ENCODE peak calls at places on chromosome 5, in six cellular contexts. A, N, P, F, C and L are unnamed samples.

GRCh38 chr5:39175273-39175955 is 43.9 kb downstream of the FYB1 start:
- DNase-seq in A (no peak), F (no peak), N (no peak), P (no peak), C (no peak), L (no peak)

GRCh38 chr5:1144638-1145396 is 33.0 kb upstream of the SLC12A7 start:
- DNase-seq in N (no peak), F (no peak), A (no peak), C (no peak), P (no peak), L (no peak)

GRCh38 chr5:1167728-1168709 is 33.4 kb upstream of the SLC6A19 start:
- DNase-seq in A (peak), N (peak), C (peak), P (peak), F (peak), L (peak)

GRCh38 chr5:93884254-93884653 is 142.9 kb upstream of the POU5F2 start:
- DNase-seq in F (no peak), C (no peak), A (no peak), P (no peak), N (no peak), L (no peak)

GRCh38 chr5:158431369-158432029 is 572.6 kb upstream of the CLINT1 start:
- DNase-seq in C (peak), A (no peak), N (peak), F (no peak), P (peak), L (peak)

GRCh38 chr5:170336065-170336464 is 38.5 kb upstream of the LCP2 start:
- DNase-seq in N (no peak), F (no peak), A (no peak), C (no peak), P (no peak), L (no peak)

GRCh38 chr5:89374144-89374784 is 491.3 kb upstream of the MEF2C start:
- DNase-seq in N (no peak), F (no peak), A (no peak), P (peak), C (peak), L (no peak)

GRCh38 chr5:43335681-43336080 is 22.5 kb upstream of the HMGCS1 start:
- DNase-seq in A (no peak), N (no peak), C (no peak), F (no peak), P (no peak), L (no peak)

GRCh38 chr5:135821061-135821781 is 13.2 kb upstream of the SLC25A48 start:
- DNase-seq in P (no peak), F (no peak), N (no peak), C (no peak), A (no peak), L (no peak)

GRCh38 chr5:18281947-18282557 is 647.8 kb downstream of the TAF11L14 start:
- DNase-seq in F (no peak), P (no peak), N (peak), A (no peak), C (peak), L (peak)

GRCh38 chr5:73519531-73520283 is 21.5 kb downstream of the BTF3 start:
- DNase-seq in P (peak), C (peak), N (no peak), F (peak), A (peak), L (peak)

GRCh38 chr5:146079695-146080361 is 25.5 kb downstream of the PLAC8L1 start:
- DNase-seq in A (no peak), P (no peak), F (no peak), N (no peak), C (peak), L (no peak)

GRCh38 chr5:78984020-78984610 is 995 bp downstream of the ARSB start:
- DNase-seq in C (peak), F (no peak), N (no peak), P (no peak), A (no peak), L (peak)

GRCh38 chr5:176697929-176698520 is 50.7 kb downstream of the TSPAN17 start:
- DNase-seq in P (no peak), F (no peak), A (no peak), N (no peak), C (no peak), L (no peak)

GRCh38 chr5:176697267-176697928 is 50.1 kb downstream of the TSPAN17 start:
- DNase-seq in P (no peak), F (no peak), C (no peak), N (no peak), A (no peak), L (no peak)

GRCh38 chr5:176702952-176703641 is 55.8 kb downstream of the TSPAN17 start:
- DNase-seq in N (no peak), P (no peak), F (no peak), C (no peak), A (no peak), L (no peak)

GRCh38 chr5:176704355-176704754 is 57.1 kb downstream of the TSPAN17 start:
- DNase-seq in N (no peak), A (no peak), F (no peak), P (no peak), C (no peak), L (no peak)

GRCh38 chr5:176700239-176700847 is 53.1 kb downstream of the TSPAN17 start:
- DNase-seq in N (no peak), C (no peak), P (no peak), F (no peak), A (no peak), L (no peak)
- TF ChIP-seq CTCF in N (peak), C (no peak), P (no peak), F (no peak), A (no peak), L (peak)

GRCh38 chr5:162231522-162231921 is 163.9 kb downstream of the GABRG2 start:
- DNase-seq in A (no peak), N (no peak), C (no peak), P (no peak), F (no peak), L (no peak)

GRCh38 chr5:162230348-162230747 is 162.8 kb downstream of the GABRG2 start:
- DNase-seq in N (no peak), P (no peak), A (no peak), F (no peak), C (no peak), L (no peak)

GRCh38 chr5:162221884-162222283 is 154.3 kb downstream of the GABRG2 start:
- DNase-seq in N (no peak), F (no peak), P (no peak), C (no peak), A (no peak), L (no peak)

DNA sequence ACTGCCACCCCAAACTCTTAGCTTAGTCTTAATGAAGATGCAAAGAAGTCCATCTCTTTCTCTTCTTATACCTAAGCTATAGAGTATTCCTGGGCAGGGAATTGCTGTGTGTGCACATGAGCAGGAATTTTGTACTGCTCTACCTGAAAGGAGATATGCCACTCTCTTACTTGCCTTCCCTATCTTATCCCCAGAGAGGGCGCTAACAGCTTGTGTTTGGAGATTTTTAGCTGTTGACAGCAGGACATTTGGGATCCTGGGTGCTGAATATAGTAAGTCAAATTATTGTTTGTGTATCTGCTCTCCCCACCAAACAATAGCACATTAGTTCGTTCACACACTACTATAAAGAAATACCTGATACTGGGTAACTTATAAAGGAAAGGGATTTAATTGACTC is 159.5 kb downstream of the GABRG2 start:
- DNase-seq in A (no peak), P (no peak), C (no peak), N (no peak), F (no peak), L (no peak)
- TF ChIP-seq CTCF in A (no peak), P (no peak), C (no peak), N (no peak), F (no peak), L (no peak)

GRCh38 chr5:150497274-150497988 is 10.5 kb upstream of the NDST1 start:
- DNase-seq in F (no peak), A (peak), C (peak), N (peak), P (no peak), L (no peak)
- TF ChIP-seq CTCF in F (no peak), A (no peak), C (no peak), N (no peak), P (no peak), L (no peak)

GRCh38 chr5:141196363-141196762 is 3.1 kb upstream of the PCDHB11 start:
- DNase-seq in A (no peak), P (no peak), C (no peak), N (no peak), F (no peak), L (no peak)

DNA sequence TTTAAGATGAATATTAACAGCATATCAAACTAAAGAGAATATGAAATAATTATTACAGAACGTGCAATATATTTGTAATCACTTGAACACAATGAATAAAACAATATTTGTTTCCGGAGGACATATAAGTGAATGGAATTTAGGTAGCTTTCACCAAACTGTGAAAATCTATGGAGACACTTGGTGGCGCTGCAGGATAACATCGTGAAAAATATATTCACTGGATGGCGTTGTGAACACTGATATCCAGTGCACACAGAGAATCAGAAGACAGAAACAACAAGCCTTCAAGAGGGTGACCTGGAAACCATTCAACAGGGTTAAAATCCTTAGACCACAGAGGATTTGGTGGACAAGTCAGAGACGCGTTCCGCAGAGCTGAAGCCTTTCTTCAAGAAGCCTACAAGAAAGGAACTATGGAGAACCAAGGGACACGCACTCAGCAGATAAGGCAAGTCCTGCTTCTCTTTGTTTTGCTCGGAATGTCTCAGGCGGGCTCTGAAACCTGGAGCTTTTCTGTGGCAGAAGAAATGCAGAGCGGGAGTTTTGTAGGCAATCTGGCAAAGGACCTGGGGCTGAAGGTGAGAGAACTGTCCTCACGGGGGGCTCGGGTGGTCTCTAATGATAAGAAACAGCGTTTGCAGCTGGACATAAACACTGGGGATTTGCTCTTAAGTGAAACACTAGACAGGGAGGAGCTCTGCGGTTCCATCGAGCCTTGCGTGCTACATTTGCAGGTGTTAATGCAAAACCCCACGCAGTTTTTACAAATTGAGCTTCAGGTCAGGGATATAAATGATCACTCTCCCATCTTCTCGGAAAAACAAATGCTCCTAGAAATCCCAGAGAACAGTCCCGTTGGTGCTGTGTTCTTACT is at the start of gene PCDHB11:
- DNase-seq in P (no peak), C (no peak), F (no peak), A (no peak), N (no peak), L (no peak)
- TF ChIP-seq CTCF in P (no peak), C (no peak), F (no peak), A (no peak), N (no peak), L (no peak)

GRCh38 chr5:59335544-59335943 is 558.0 kb downstream of the PDE4D start:
- DNase-seq in N (no peak), F (no peak), P (no peak), A (no peak), C (no peak), L (no peak)
- TF ChIP-seq CTCF in N (no peak), F (no peak), P (no peak), A (no peak), C (peak), L (no peak)

GRCh38 chr5:132069561-132069960 is 4.0 kb upstream of the CSF2 start:
- DNase-seq in A (no peak), P (no peak), N (no peak), F (no peak), C (no peak), L (no peak)
- TF ChIP-seq CTCF in A (no peak), P (no peak), N (no peak), F (no peak), C (no peak), L (no peak)

GRCh38 chr5:127143722-127144121 is 70.4 kb upstream of the C5orf63 start:
- DNase-seq in F (no peak), P (no peak), C (no peak), N (no peak), A (no peak), L (no peak)
- TF ChIP-seq CTCF in F (no peak), P (no peak), C (no peak), N (no peak), A (no peak), L (no peak)

DNA sequence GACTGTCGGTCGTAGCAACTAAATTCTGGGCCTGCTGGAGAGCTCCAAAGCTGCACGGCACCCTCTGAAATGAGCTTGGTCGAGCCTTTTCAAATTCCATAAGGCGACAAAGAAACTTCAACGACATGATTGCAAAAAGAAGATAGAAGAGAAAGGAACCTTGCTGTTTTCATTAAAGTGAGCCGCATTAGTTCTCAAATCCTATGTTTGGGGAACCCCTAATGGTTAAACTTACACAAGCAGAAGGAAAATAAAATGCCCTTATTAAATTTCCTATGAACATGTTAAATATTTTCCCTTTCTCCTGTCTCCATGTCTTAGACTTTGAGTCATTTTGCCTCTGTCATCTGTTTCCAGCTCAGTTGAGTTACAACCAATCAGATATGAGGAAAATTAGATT is 735.7 kb upstream of the WWC1 start:
- DNase-seq in P (no peak), A (no peak), F (no peak), N (no peak), C (no peak), L (no peak)
- TF ChIP-seq CTCF in P (no peak), A (no peak), F (no peak), N (no peak), C (peak), L (no peak)

GRCh38 chr5:157322581-157322980 is 56.7 kb downstream of the CYFIP2 start:
- DNase-seq in F (no peak), C (no peak), A (no peak), N (no peak), P (no peak), L (no peak)

GRCh38 chr5:157324237-157324636 is 58.3 kb downstream of the CYFIP2 start:
- DNase-seq in A (no peak), N (no peak), C (no peak), F (no peak), P (no peak), L (no peak)

GRCh38 chr5:157327771-157328170 is 61.8 kb downstream of the CYFIP2 start:
- DNase-seq in C (no peak), N (no peak), F (no peak), P (no peak), A (no peak), L (no peak)

GRCh38 chr5:157326440-157327023 is 60.6 kb downstream of the CYFIP2 start:
- DNase-seq in P (no peak), C (no peak), F (no peak), N (no peak), A (no peak), L (no peak)

GRCh38 chr5:157323107-157323706 is 57.3 kb downstream of the CYFIP2 start:
- DNase-seq in P (no peak), F (no peak), C (no peak), A (no peak), N (no peak), L (no peak)
- TF ChIP-seq CTCF in P (no peak), F (peak), C (peak), A (no peak), N (peak), L (no peak)

GRCh38 chr5:139291051-139291450 is 2.5 kb upstream of the MATR3 start:
- DNase-seq in C (no peak), N (no peak), P (no peak), A (no peak), F (no peak), L (no peak)

GRCh38 chr5:139285651-139286392 is 7.7 kb upstream of the MATR3 start:
- DNase-seq in A (no peak), C (no peak), F (no peak), P (no peak), N (no peak), L (no peak)

GRCh38 chr5:139283252-139284166 is 10.0 kb upstream of the MATR3 start:
- DNase-seq in N (no peak), F (no peak), A (no peak), P (no peak), C (no peak), L (no peak)

GRCh38 chr5:139284295-139284694 is 9.2 kb upstream of the MATR3 start:
- DNase-seq in A (no peak), C (no peak), F (no peak), P (no peak), N (no peak), L (no peak)

DNA sequence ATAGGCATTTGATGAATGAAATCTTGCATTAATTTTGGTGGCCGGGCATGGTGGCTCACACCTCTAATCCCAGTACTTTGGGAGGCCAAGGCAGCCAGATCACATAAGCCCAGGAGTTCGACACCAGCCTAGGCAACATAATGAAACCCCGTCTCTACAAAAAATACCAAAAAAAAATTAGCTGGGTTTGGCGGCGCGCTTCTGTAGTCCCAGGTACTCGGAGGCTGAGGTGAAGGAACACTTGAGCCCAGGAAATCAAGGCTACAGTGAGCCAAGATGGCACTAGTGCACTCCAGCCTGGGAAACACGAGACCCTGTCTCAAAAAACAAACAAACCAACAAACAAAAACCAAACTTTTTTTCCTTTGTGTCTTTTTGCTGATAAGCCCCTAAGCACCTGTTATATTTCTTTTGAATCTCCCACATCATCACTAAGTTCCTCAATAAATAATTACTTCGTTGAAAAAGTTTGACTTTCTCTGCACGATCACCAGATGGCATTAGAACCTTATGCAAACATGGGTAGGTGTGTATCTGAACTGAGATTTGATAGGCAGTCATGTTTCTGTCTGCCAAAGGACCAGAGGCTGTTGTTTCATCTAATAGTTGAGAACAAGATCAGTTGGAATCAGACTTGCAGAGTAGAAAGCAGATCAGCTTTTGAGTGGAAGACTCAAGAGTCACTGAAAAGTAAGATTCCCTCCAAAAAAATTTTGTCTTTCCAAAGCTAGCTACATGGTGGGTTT is 5.5 kb upstream of the MATR3 start:
- DNase-seq in N (no peak), A (no peak), P (no peak), F (no peak), C (no peak), L (no peak)
- TF ChIP-seq CTCF in N (no peak), A (no peak), P (no peak), F (no peak), C (no peak), L (no peak)